ENCODE peak calls at places on chromosomes 3 and 15, in seven cellular contexts. A, D, S, C, Z, U and K are unnamed samples.

GRCh38 chr3:78414261-78414660 is 1353.5 kb downstream of the ROBO1 start:
- DNase-seq in A (no peak), D (no peak), S (no peak), C (no peak), Z (no peak), U (no peak), K (no peak)

GRCh38 chr3:129271674-129272073 is 7.0 kb upstream of the HMCES start:
- DNase-seq in A (no peak), D (no peak), S (no peak), C (no peak), Z (no peak), U (no peak), K (no peak)

GRCh38 chr3:78889345-78889744 is 878.5 kb downstream of the ROBO1 start:
- DNase-seq in A (no peak), D (no peak), S (no peak), C (no peak), Z (no peak), U (no peak), K (no peak)

GRCh38 chr3:128133273-128133883 is 9.8 kb upstream of the RUVBL1 start:
- DNase-seq in A (no peak), D (no peak), S (no peak), C (no peak), Z (peak), U (no peak), K (peak)

GRCh38 chr3:140432176-140432753 is 245.6 kb upstream of the TRIM42 start:
- DNase-seq in A (no peak), D (no peak), S (peak), C (no peak), Z (no peak), U (no peak), K (no peak)

GRCh38 chr3:110521019-110521418 is 550.6 kb upstream of the NECTIN3 start:
- DNase-seq in A (peak), D (no peak), S (no peak), C (no peak), Z (no peak), U (no peak), K (no peak)

GRCh38 chr15:99566157-99566900 is 545 bp downstream of the MEF2A start:
- DNase-seq in A (no peak), D (peak), S (peak), C (peak), Z (peak), U (peak), K (peak)

GRCh38 chr3:111362286-111363009 is 179.5 kb upstream of the CD96 start:
- DNase-seq in A (no peak), D (no peak), S (no peak), C (no peak), Z (no peak), U (no peak), K (no peak)

GRCh38 chr3:98727638-98728037 is 35.5 kb upstream of the ST3GAL6 start:
- DNase-seq in A (no peak), D (no peak), S (no peak), C (no peak), Z (no peak), U (no peak), K (no peak)

GRCh38 chr3:142973217-142974009 is 9.9 kb upstream of the PAQR9 start:
- DNase-seq in A (no peak), D (no peak), S (no peak), C (no peak), Z (no peak), U (no peak), K (no peak)

GRCh38 chr3:144189044-144189443 is 217.4 kb downstream of the DIPK2A start:
- DNase-seq in A (no peak), D (no peak), S (no peak), C (no peak), Z (no peak), U (no peak), K (no peak)

GRCh38 chr15:65310431-65311137 is 6.1 kb downstream of the RNU5B-1 start:
- DNase-seq in A (no peak), D (no peak), S (no peak), C (no peak), Z (peak), U (no peak), K (no peak)

GRCh38 chr3:197750396-197750831 is 731 bp downstream of the FYTTD1 start:
- DNase-seq in A (peak), D (peak), S (peak), C (peak), Z (peak), U (peak), K (peak)

GRCh38 chr3:83403927-83404326 is 1554.9 kb upstream of the CADM2 start:
- DNase-seq in A (no peak), D (no peak), S (no peak), C (no peak), Z (no peak), U (peak), K (no peak)

GRCh38 chr15:34691024-34691423 is 63.8 kb downstream of the GJD2 start:
- DNase-seq in A (no peak), D (no peak), S (no peak), C (no peak), Z (no peak), U (no peak), K (no peak)

GRCh38 chr3:134198414-134198813 is 52.2 kb downstream of the RYK start:
- DNase-seq in A (no peak), D (no peak), S (no peak), C (no peak), Z (no peak), U (no peak), K (no peak)

GRCh38 chr3:48694610-48695051 is 8.9 kb upstream of the NCKIPSD start:
- DNase-seq in A (peak), D (no peak), S (peak), C (peak), Z (no peak), U (no peak), K (no peak)

GRCh38 chr3:185306847-185307246 is 53.0 kb upstream of the EHHADH start:
- DNase-seq in A (no peak), D (no peak), S (no peak), C (no peak), Z (no peak), U (no peak), K (no peak)
- TF ChIP-seq POLR2A in A (no peak), D (no peak), S (no peak), C (no peak), Z (no peak), U (no peak), K (no peak)

GRCh38 chr15:90099868-90100854 is 2.1 kb downstream of the IDH2 start:
- DNase-seq in A (peak), D (no peak), S (peak), C (peak), Z (peak), U (no peak), K (peak)
- TF ChIP-seq POLR2A in A (no peak), D (no peak), S (no peak), C (no peak), Z (no peak), U (no peak), K (no peak)

GRCh38 chr3:195905970-195906864 is 2.1 kb downstream of the TNK2 start:
- DNase-seq in A (no peak), D (no peak), S (no peak), C (peak), Z (no peak), U (no peak), K (no peak)
- TF ChIP-seq POLR2A in A (no peak), D (no peak), S (no peak), C (no peak), Z (no peak), U (no peak), K (no peak)

GRCh38 chr3:13494463-13495350 is 14.6 kb downstream of the HDAC11 start:
- DNase-seq in A (no peak), D (no peak), S (no peak), C (no peak), Z (peak), U (peak), K (no peak)

GRCh38 chr3:13495351-13495813 is 15.3 kb downstream of the HDAC11 start:
- DNase-seq in A (no peak), D (no peak), S (no peak), C (no peak), Z (no peak), U (no peak), K (no peak)

GRCh38 chr3:13497386-13497785 is 17.3 kb downstream of the HDAC11 start:
- DNase-seq in A (no peak), D (no peak), S (no peak), C (no peak), Z (no peak), U (no peak), K (no peak)

GRCh38 chr3:13496879-13497278 is 16.8 kb downstream of the HDAC11 start:
- DNase-seq in A (no peak), D (no peak), S (no peak), C (no peak), Z (no peak), U (no peak), K (no peak)

GRCh38 chr3:13495921-13496723 is 16.0 kb downstream of the HDAC11 start:
- DNase-seq in A (peak), D (no peak), S (peak), C (peak), Z (peak), U (no peak), K (peak)
- TF ChIP-seq POLR2A in A (no peak), D (no peak), S (no peak), C (no peak), Z (no peak), U (no peak), K (no peak)

DNA sequence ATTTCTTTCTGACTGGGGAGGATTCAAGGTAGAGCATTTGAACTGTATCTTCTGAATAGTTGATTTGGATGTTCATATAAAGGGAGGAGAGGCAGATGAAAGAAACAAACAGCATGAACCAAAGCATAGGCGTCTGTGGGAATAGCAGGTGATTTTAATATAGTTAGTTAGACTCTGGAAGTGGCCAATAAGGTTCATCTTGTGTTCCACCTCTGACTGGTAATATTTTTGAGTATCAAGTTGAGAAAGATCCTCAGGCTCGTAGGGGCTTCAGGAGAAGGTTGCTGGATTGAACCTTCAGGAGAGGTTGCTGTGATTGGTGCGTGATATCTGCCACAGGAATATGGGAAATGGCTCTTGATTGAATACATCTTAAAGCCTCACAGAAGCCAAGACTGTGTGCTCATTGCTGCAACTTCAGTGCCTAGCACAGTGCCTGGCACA is 12.7 kb downstream of the NFKBIZ start:
- DNase-seq in A (no peak), D (no peak), S (no peak), C (no peak), Z (no peak), U (no peak), K (no peak)
- TF ChIP-seq POLR2A in A (no peak), D (peak), S (no peak), C (no peak), Z (no peak), U (no peak), K (no peak)

GRCh38 chr15:76905013-76905839 is at the start of gene SCAPER:
- DNase-seq in A (peak), D (peak), S (peak), C (peak), Z (peak), U (peak), K (peak)
- TF ChIP-seq POLR2A in A (peak), D (peak), S (peak), C (peak), Z (peak), U (peak), K (peak)

GRCh38 chr15:55196458-55197361 is at the start of gene RSL24D1:
- DNase-seq in A (peak), D (peak), S (peak), C (peak), Z (peak), U (peak), K (peak)
- TF ChIP-seq POLR2A in A (peak), D (peak), S (peak), C (peak), Z (peak), U (peak), K (peak)

DNA sequence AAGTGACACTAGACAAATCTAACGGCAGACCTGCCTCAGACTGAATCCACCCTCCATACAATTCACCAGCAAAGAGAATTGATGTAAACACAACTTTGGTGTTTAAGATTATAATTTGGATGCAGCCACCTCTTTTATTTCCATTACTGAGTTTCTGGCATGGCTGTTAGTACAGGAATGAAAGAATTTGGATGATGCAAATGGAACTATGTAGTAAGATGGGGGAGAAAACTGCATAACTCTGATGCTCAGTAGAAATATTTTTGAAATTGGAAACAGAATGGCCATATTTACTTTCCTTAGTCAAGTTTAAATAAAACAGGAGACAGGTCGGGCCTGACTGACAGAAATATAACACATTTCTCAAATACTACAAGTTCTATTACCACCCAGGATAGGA is 1121.6 kb downstream of the NAALADL2 start:
- DNase-seq in A (no peak), D (no peak), S (no peak), C (no peak), Z (no peak), U (no peak), K (no peak)
- TF ChIP-seq POLR2A in A (no peak), D (no peak), S (no peak), C (no peak), Z (no peak), U (no peak), K (no peak)

DNA sequence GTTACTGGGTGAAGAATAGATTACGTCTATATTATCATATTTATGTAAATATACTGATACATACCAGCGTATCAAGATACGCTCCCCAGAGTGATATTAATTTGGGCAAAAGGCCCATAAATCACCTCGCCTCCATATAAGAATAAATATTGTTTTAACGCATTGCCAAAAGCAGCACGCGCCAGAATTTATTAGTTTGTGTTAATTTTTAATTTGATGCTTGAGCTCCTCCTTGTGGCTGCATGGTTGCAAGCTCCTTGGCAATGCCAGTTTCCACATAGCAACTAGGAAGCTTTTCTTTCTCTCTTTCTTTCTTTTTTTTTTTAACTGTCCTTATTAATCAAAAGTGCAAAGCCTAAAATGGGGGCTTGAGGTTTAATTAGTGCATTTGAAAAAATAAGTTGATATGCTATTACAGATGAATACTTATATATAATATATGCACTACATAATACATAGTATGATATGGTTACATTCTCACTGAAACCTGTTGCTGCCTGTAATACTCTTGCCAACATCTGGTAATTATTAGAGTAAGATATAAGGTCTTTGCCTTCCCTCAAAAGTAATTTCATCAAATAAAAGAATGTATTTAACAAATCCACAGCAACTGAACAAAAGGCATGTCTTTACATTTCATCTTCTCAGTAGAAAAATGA is 242.7 kb upstream of the UBE2E2 start:
- DNase-seq in A (peak), D (no peak), S (peak), C (peak), Z (peak), U (no peak), K (no peak)
- TF ChIP-seq POLR2A in A (no peak), D (no peak), S (no peak), C (no peak), Z (no peak), U (no peak), K (no peak)

DNA sequence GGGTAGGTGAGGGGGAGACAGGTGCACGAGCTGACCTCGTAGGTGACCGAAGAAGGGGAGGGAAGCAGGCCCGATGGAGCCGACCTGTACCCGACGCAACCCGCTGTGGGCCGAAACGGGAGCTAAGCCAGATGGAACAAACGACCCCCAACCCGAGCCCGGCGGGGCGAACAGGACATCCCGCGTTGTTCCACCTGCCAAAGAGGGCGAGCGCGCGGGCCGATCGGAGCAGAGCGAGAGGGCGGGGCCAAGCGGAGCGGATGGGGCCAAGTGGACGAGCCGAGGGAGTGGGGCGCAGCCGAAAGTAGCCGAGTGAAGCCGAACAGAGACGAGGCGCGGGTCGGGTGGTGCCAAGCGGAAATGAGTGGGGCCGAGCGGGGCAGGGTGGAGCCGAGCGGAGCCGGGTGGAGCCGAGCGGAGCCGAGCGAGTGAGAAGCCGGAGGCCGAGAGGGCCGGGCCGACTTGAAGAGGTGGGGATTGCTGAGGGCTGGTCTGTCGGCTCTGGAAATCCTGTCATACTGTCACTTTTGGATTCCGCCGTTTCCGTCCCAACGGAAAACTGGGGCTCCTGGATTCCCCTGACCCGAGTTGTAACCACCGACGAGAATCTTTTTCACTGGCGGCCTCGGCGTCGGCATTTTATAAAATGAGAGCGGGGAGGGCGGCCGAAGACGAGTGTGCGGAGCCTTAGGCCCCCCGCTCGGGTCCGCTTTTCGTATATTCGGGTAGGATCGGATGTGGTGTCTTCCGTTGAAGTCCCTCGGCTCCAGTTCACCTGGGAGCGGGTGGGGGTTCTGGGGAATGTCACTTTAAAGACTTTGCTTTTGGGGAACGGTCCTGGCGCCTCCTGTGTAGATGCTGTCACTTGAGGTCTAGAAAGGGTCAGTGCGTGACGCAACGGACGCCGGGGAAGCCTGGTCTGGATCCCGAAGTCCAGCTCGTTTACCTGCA is 15.6 kb upstream of the WNT7A start:
- DNase-seq in A (peak), D (peak), S (peak), C (peak), Z (peak), U (peak), K (peak)
- TF ChIP-seq POLR2A in A (no peak), D (no peak), S (peak), C (peak), Z (no peak), U (peak), K (peak)